ENCODE peak calls at places on chromosomes 7 and 10, in five cellular contexts. X is activated CD4-positive, alpha-beta memory T cell treated with anti-CD3 and anti-CD28 coated beads for 36 hours; J is T follicular helper cell; M is GOT3; T is stimulated activated CD4-positive, alpha-beta T cell treated with anti-CD3 and anti-CD28 coated beads, Interleukin-2, amount 100 ng/mL, for 24 hours. U is an unnamed sample.

GRCh38 chr7:44100458-44101303 is 3.5 kb upstream of the AEBP1 start:
- DNase-seq in J (no peak), M (no peak), X (no peak), T (no peak), U (no peak)

GRCh38 chr7:129721139-129721538 is 109.6 kb downstream of the NRF1 start:
- DNase-seq in X (no peak), M (no peak), T (no peak), J (no peak), U (no peak)

GRCh38 chr10:133007360-133007858 is 65.0 kb upstream of the CFAP46 start:
- DNase-seq in T (no peak), J (no peak), M (no peak), X (no peak), U (no peak)

GRCh38 chr7:53996856-53997255 is 545.3 kb upstream of the VSTM2A start:
- DNase-seq in X (no peak), M (no peak), T (no peak), J (no peak), U (no peak)

GRCh38 chr7:136133491-136133990 is 156.4 kb upstream of the MTPN start:
- DNase-seq in M (no peak), X (no peak), J (no peak), T (no peak), U (no peak)

GRCh38 chr7:134083766-134084487 is 43.2 kb upstream of the LRGUK start:
- DNase-seq in T (no peak), J (no peak), M (no peak), X (no peak), U (peak; percentile 72)

GRCh38 chr10:101062231-101063161 is 707 bp downstream of the KAZALD1 start:
- DNase-seq in J (no peak), X (peak; percentile 71), M (no peak), T (peak; percentile 71), U (no peak)

GRCh38 chr7:90740364-90740763 is 144.2 kb downstream of the CDK14 start:
- DNase-seq in M (no peak), X (no peak), J (no peak), T (no peak), U (no peak)

GRCh38 chr7:1245596-1245995 is 12.9 kb downstream of the UNCX start:
- DNase-seq in M (no peak), J (no peak), X (no peak), T (no peak), U (no peak)

GRCh38 chr7:27774717-27775328 is 34.9 kb downstream of the TAX1BP1 start:
- DNase-seq in M (no peak), J (no peak), X (no peak), T (no peak), U (peak; percentile 8)

GRCh38 chr7:98877692-98878364 is 504 bp upstream of the TRRAP start:
- DNase-seq in M (no peak), J (no peak), X (no peak), T (no peak), U (no peak)

GRCh38 chr7:21722371-21722770 is 179.5 kb downstream of the DNAH11 start:
- DNase-seq in T (no peak), X (no peak), M (no peak), J (no peak), U (no peak)

GRCh38 chr7:81410471-81411117 is 359.3 kb downstream of the HGF start:
- DNase-seq in J (no peak), M (no peak), X (no peak), T (no peak), U (peak; percentile 90)

GRCh38 chr7:45874408-45875131 is 1.7 kb upstream of the CCDC201 start:
- DNase-seq in T (no peak), X (no peak), M (no peak), J (no peak), U (peak; percentile 63)

GRCh38 chr7:43844662-43845061 is 24.7 kb downstream of the MRPS24 start:
- DNase-seq in M (no peak), J (no peak), T (no peak), X (no peak), U (no peak)

GRCh38 chr10:64873088-64873487 is 1351.9 kb downstream of the REEP3 start:
- DNase-seq in M (no peak), J (no peak), T (no peak), X (no peak), U (no peak)

GRCh38 chr7:20795361-20795760 is 8.7 kb upstream of the SP8 start:
- DNase-seq in J (no peak), X (no peak), M (no peak), T (no peak), U (no peak)

GRCh38 chr10:72542396-72542815 is 83.5 kb downstream of the MICU1 start:
- DNase-seq in T (no peak), J (no peak), M (no peak), X (no peak), U (no peak)

GRCh38 chr7:109699661-109700060 is 1130.0 kb downstream of the DNAJB9 start:
- DNase-seq in M (no peak), J (no peak), X (no peak), T (no peak), U (no peak)

GRCh38 chr7:7292085-7292484 is 109.7 kb downstream of the C1GALT1 start:
- DNase-seq in M (no peak), X (no peak), J (no peak), T (no peak), U (no peak)

GRCh38 chr10:89575037-89575436 is 39.6 kb upstream of the SLC16A12 start:
- DNase-seq in M (no peak), J (no peak), X (no peak), T (no peak), U (no peak)

GRCh38 chr10:114044251-114045070 is 795 bp downstream of the ADRB1 start:
- DNase-seq in X (no peak), T (peak; percentile 10), M (no peak), J (no peak), U (no peak)

GRCh38 chr7:137930616-137931015 is 71.3 kb downstream of the CREB3L2 start:
- DNase-seq in X (no peak), T (no peak), J (no peak), M (no peak), U (peak; percentile 92)

GRCh38 chr10:8444630-8445029 is 390.1 kb downstream of the GATA3 start:
- DNase-seq in J (peak; percentile 14), X (peak; percentile 26), T (peak; percentile 16), M (no peak), U (no peak)

GRCh38 chr7:22934473-22935065 is 79.4 kb downstream of the HYCC1 start:
- DNase-seq in X (no peak), T (no peak), M (no peak), J (no peak), U (peak; percentile 24)

GRCh38 chr7:16318463-16318862 is 102.9 kb downstream of the CRPPA start:
- DNase-seq in M (no peak), J (no peak), X (no peak), T (no peak), U (no peak)

GRCh38 chr7:104894998-104895850 is 118.8 kb upstream of the KMT2E start:
- DNase-seq in X (no peak), J (no peak), M (no peak), T (no peak), U (no peak)

GRCh38 chr7:157785021-157785441 is 448.2 kb downstream of the DNAJB6 start:
- DNase-seq in J (no peak), X (no peak), T (no peak), M (no peak), U (no peak)

GRCh38 chr7:137717811-137718271 is 128.9 kb downstream of the DGKI start:
- DNase-seq in X (no peak), J (no peak), M (no peak), T (no peak), U (no peak)

U was measured in mammary epithelial cell.